ENCODE peak calls at places on chromosomes 2 and 18, in five cellular contexts. P is activated CD8-positive, alpha-beta memory T cell treated with anti-CD3 and anti-CD28 coated beads, Interleukin-2, amount 50 U/mL, for 4 hours; E is prostate gland; U is MV-4-11; K is iPS DF 19.7. X is an unnamed sample.

GRCh38 chr2:96399342-96400048 is 63.9 kb downstream of the NCAPH start:
- DNase-seq in P (no peak), E (no peak), U (no peak), K (no peak), X (no peak)

GRCh38 chr2:209772316-209772715 is 684 bp downstream of the UNC80 start:
- DNase-seq in P (no peak), E (no peak), U (no peak), K (no peak), X (no peak)

GRCh38 chr2:127590386-127591190 is 55.1 kb downstream of the MYO7B start:
- DNase-seq in P (no peak), E (no peak), U (no peak), K (no peak), X (no peak)

GRCh38 chr2:162890690-162891311 is 52.2 kb upstream of the KCNH7 start:
- DNase-seq in P (no peak), E (no peak), U (peak), K (peak), X (peak)

GRCh38 chr2:20524412-20525040 is 77.7 kb downstream of the RHOB start:
- DNase-seq in P (no peak), E (no peak), U (peak), K (no peak), X (peak)

GRCh38 chr2:158967731-158968395 is 577 bp upstream of the TANC1 start:
- DNase-seq in P (no peak), E (peak), U (no peak), K (no peak), X (peak)

GRCh38 chr18:2641638-2642037 is 13.9 kb upstream of the SMCHD1 start:
- DNase-seq in P (no peak), E (no peak), U (peak), K (no peak), X (no peak)

GRCh38 chr18:21230436-21230835 is 11.6 kb upstream of the GREB1L start:
- DNase-seq in P (no peak), E (no peak), U (no peak), K (no peak), X (no peak)

GRCh38 chr2:197311521-197312033 is 997 bp upstream of the ANKRD44 start:
- DNase-seq in P (no peak), E (no peak), U (peak), K (no peak), X (no peak)

GRCh38 chr2:42128731-42129486 is 40.2 kb upstream of the EML4 start:
- DNase-seq in P (no peak), E (peak), U (peak), K (no peak), X (no peak)

GRCh38 chr2:63840081-63840784 is 1.5 kb upstream of the UGP2 start:
- DNase-seq in P (peak), E (no peak), U (no peak), K (peak), X (no peak)

GRCh38 chr2:201149064-201149820 is 33.3 kb downstream of the CFLAR start:
- DNase-seq in P (no peak), E (no peak), U (no peak), K (no peak), X (no peak)

GRCh38 chr2:40487592-40487991 is 35.7 kb upstream of the SLC8A1 start:
- DNase-seq in P (no peak), E (no peak), U (peak), K (no peak), X (no peak)

GRCh38 chr2:43273477-43273876 is 47.1 kb upstream of the ZFP36L2 start:
- DNase-seq in P (no peak), E (no peak), U (peak), K (no peak), X (peak)

GRCh38 chr2:45895477-45895876 is 244.0 kb downstream of the PRKCE start:
- DNase-seq in P (no peak), E (no peak), U (no peak), K (no peak), X (no peak)

GRCh38 chr2:10347559-10347941 is 44.8 kb downstream of the HPCAL1 start:
- DNase-seq in P (no peak), E (no peak), U (no peak), K (no peak), X (peak)

GRCh38 chr2:226802573-226802972 is 3.0 kb upstream of the IRS1 start:
- DNase-seq in P (no peak), E (peak), U (peak), K (no peak), X (no peak)

GRCh38 chr2:36235877-36236276 is 119.7 kb upstream of the CRIM1 start:
- DNase-seq in P (no peak), E (no peak), U (no peak), K (no peak), X (no peak)

GRCh38 chr2:119366161-119366648 is 429 bp downstream of the C2orf76 start:
- DNase-seq in P (no peak), E (peak), U (no peak), K (no peak), X (no peak)

GRCh38 chr2:28274911-28275685 is 117.6 kb upstream of the FOSL2 start:
- DNase-seq in P (no peak), E (no peak), U (peak), K (no peak), X (no peak)

GRCh38 chr18:363327-364115 is 95.7 kb upstream of the THOC1 start:
- DNase-seq in P (no peak), E (no peak), U (peak), K (no peak), X (no peak)

GRCh38 chr2:10137053-10137843 is 14.7 kb downstream of the RRM2 start:
- DNase-seq in P (no peak), E (no peak), U (no peak), K (no peak), X (no peak)

GRCh38 chr2:129793326-129793955 is 186.0 kb upstream of the RAB6C start:
- DNase-seq in P (no peak), E (no peak), U (no peak), K (no peak), X (no peak)

GRCh38 chr2:158688722-158689121 is 106.4 kb upstream of the DAPL1 start:
- DNase-seq in P (no peak), E (no peak), U (peak), K (no peak), X (no peak)

GRCh38 chr18:79706658-79707057 is 27.1 kb downstream of the CTDP1 start:
- DNase-seq in P (no peak), E (no peak), U (no peak), K (no peak), X (no peak)

GRCh38 chr2:217166241-217166640 is 306.4 kb upstream of the TNP1 start:
- DNase-seq in P (no peak), E (no peak), U (peak), K (peak), X (no peak)

GRCh38 chr2:233329489-233330135 is 22.0 kb downstream of the SAG start:
- DNase-seq in P (no peak), E (no peak), U (no peak), K (no peak), X (no peak)

GRCh38 chr2:9803023-9803805 is 40.1 kb upstream of the TAF1B start:
- DNase-seq in P (no peak), E (peak), U (no peak), K (no peak), X (peak)